ENCODE peak calls at places on chromosomes 16 and 17, in five cellular contexts. Y is B cell; L is foreskin keratinocyte; E is CD8-positive, alpha-beta T cell; I is body of pancreas. U is an unnamed sample.

GRCh38 chr17:64534187-64534586 is 27.4 kb downstream of the CEP95 start:
- DNase-seq in E (no peak), Y (peak), I (no peak), L (no peak), U (no peak)

GRCh38 chr16:75099738-75100615 is 16.6 kb downstream of the LDHD start:
- DNase-seq in Y (no peak), I (no peak), L (no peak), E (peak), U (no peak)

GRCh38 chr17:5042152-5043022 is 7.2 kb upstream of the SLC52A1 start:
- DNase-seq in I (no peak), L (no peak), E (peak), Y (no peak), U (no peak)

GRCh38 chr17:63740464-63741181 is 976 bp downstream of the STRADA start:
- DNase-seq in I (no peak), L (peak), Y (no peak), E (no peak), U (peak)

GRCh38 chr16:53545433-53545832 is 42.4 kb upstream of the AKTIP start:
- DNase-seq in E (peak), Y (no peak), L (no peak), I (no peak), U (no peak)

GRCh38 chr16:67441907-67442306 is 11.0 kb downstream of the HSD11B2 start:
- DNase-seq in I (peak), L (no peak), Y (no peak), E (no peak), U (no peak)

GRCh38 chr16:83956336-83957289 is 3.6 kb downstream of the OSGIN1 start:
- DNase-seq in E (peak), Y (peak), L (no peak), I (peak), U (peak)

GRCh38 chr16:48053346-48053745 is 102.4 kb downstream of the ABCC12 start:
- DNase-seq in I (no peak), E (no peak), Y (no peak), L (peak), U (no peak)

GRCh38 chr16:66103245-66103644 is 263.2 kb upstream of the CDH5 start:
- DNase-seq in I (no peak), L (no peak), E (no peak), Y (no peak), U (no peak)

GRCh38 chr16:30030011-30030685 is 923 bp downstream of the TLCD3B start:
- DNase-seq in L (no peak), E (no peak), Y (no peak), I (no peak), U (no peak)

GRCh38 chr17:50935201-50936124 is 69.3 kb upstream of the TOB1 start:
- DNase-seq in E (no peak), Y (no peak), I (peak), L (no peak), U (no peak)

GRCh38 chr17:72590882-72591499 is 470.2 kb downstream of the SOX9 start:
- DNase-seq in E (no peak), Y (no peak), L (peak), I (no peak), U (no peak)

GRCh38 chr17:66451188-66452149 is 149.1 kb downstream of the PRKCA start:
- DNase-seq in E (no peak), L (no peak), I (peak), Y (no peak), U (no peak)

GRCh38 chr16:79885320-79885719 is 284.8 kb upstream of the MAF start:
- DNase-seq in E (no peak), Y (no peak), I (no peak), L (peak), U (no peak)

GRCh38 chr17:57782051-57782490 is 37.0 kb upstream of the CCDC182 start:
- DNase-seq in L (no peak), E (no peak), I (no peak), Y (no peak), U (no peak)

GRCh38 chr16:70018254-70018653 is 67.1 kb downstream of the CLEC18A start:
- DNase-seq in Y (peak), E (peak), I (peak), L (peak), U (peak)
- TF ChIP-seq CTCF in Y (peak), E (peak), I (peak), L (peak), U (peak)

DNA sequence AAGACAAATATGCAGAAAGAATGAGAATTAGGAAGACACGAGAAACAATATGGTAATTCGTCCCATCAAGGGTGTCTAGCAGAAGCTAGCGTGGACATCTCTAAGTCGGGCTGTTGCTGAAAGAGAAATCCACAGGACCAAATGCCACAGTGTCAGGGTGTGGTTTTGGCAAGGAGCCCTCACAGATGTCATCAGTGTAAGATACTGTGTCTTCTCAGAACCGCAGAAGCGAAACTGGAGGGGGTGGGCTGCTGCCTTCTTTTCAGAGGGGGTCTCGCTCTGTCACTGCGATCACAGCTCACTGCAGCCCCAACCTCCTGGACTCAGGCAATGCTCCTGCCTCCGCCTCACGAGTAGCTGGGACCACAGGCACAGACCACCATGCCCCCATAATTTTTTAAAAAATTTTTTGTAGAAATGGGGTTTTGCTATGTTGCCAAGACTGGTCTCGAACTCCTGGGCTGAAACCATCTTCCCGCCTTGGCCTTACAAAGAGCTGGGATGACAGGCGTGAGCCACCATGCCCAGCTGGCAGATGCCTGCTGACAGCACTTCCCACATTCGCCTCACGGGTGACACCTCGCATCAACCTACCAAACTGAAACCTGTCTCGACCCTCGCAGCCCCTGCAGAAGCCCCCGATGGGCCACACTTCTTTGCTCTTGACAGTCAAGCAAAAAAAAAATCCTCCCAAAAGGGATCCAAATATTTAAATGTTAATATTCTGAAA is 26.2 kb downstream of the TRAP1 start:
- DNase-seq in E (no peak), L (no peak), Y (no peak), I (no peak), U (no peak)
- TF ChIP-seq CTCF in E (no peak), L (no peak), Y (no peak), I (no peak), U (no peak)

DNA sequence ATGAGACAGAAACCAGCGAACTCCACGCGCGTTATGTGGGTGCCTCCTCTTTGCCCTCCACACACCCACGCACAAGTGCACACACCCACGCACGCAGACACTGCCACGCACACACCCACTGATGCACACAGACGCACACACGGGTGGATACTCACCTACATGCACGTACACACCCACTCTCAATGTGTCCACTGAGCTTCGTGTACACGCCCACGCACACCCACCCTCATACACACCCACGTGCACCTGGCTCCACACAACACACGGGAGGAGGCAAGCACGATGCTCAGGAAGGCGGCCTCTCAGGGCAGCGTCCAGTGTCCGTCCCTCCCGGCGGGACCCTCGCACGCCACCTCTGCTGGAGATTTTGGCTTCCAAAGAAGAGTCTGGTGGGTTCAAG is 4.2 kb downstream of the RFNG start:
- DNase-seq in E (no peak), Y (no peak), I (no peak), L (no peak), U (no peak)
- TF ChIP-seq CTCF in E (no peak), Y (no peak), I (no peak), L (no peak), U (no peak)

GRCh38 chr17:81232616-81233241 is 6.1 kb downstream of the TEPSIN start:
- DNase-seq in L (no peak), I (no peak), Y (no peak), E (no peak), U (no peak)
- TF ChIP-seq CTCF in L (no peak), I (no peak), Y (no peak), E (no peak), U (no peak)

GRCh38 chr17:17972126-17972951 is at the start of the genes DRC3 and TOM1L2:
- DNase-seq in I (peak), L (peak), Y (peak), E (peak), U (peak)
- TF ChIP-seq CTCF in I (peak), L (peak), Y (no peak), E (no peak), U (no peak)

GRCh38 chr17:67993153-67993997 is 2.9 kb downstream of the C17orf58 start:
- DNase-seq in E (peak), L (no peak), I (peak), Y (peak), U (peak)

GRCh38 chr17:67994827-67995567 is 1.3 kb downstream of the C17orf58 start:
- DNase-seq in I (peak), L (peak), E (no peak), Y (peak), U (peak)

GRCh38 chr17:67993998-67994361 is 2.3 kb downstream of the C17orf58 start:
- DNase-seq in Y (no peak), L (no peak), E (no peak), I (no peak), U (no peak)

GRCh38 chr17:67998466-67998865 is 2.2 kb upstream of the C17orf58 start:
- DNase-seq in Y (no peak), I (no peak), E (no peak), L (no peak), U (no peak)

DNA sequence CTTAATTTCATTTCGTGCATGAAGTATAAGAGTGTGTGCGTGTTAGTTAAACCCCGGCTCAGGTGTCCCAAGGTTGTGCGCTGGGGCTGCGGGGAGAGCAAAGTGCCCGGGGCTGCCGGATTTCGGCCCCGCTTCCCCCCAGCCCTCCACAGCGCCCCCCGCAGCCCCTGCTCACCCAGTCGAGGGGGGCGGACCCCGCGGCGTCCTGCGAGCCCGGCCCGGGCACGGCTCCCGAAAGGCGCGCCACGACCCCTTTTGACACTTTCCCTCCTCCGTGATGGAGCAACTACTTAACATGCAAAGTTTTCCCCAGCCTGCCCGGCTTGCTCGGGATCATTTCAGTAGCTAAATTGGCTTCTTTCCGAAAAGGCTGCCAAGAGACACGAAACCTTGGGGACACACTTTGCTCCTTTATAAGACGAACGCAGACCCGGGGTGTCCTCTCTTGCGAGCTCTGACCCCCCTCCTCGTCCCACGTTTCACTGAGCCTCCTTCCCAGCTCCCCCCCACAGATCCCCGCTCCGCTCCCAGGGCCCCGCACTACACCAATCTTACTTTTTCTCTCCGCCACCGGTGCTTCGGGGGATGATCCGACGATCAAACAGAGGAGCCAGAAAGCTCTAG is 589 bp downstream of the C17orf58 start:
- DNase-seq in E (peak), L (no peak), Y (peak), I (peak), U (peak)
- TF ChIP-seq CTCF in E (no peak), L (no peak), Y (no peak), I (no peak), U (no peak)

DNA sequence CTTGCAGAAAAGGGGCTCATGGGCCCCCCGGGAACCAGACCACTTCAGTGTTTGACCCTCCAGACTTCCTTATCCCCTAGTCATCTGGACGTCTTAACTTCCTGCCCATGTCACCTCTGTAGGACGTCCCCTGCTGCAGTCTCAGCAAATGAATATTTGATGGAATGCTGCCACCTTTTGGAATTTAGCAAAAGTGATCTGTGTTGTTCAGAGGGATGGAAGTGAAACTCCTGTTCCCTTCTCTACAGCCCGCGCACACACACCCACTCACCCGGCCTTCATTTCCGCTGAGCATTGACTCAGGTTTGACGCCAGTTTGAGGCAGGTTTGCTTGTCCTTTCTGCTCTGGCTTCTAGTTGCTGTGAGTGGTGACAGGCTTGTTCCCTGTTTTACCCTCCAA is 507.2 kb upstream of the EEF2KMT start:
- DNase-seq in I (no peak), Y (no peak), L (no peak), E (no peak), U (no peak)
- TF ChIP-seq CTCF in I (no peak), Y (no peak), L (no peak), E (no peak), U (no peak)

U was measured in GM13977.